ENCODE peak calls at places on chromosome 21, in ten cellular contexts. L is mesenchymal stem cell, O is IMR-90, C is A549, F is PC-3, S is H9, K is neuronal stem cell, J is GM23338, B is mammary epithelial cell, Q is K562. H is an unnamed sample.

GRCh38 chr21:23977971-23978370 is 1629.3 kb downstream of the MRPL39 start:
- DNase-seq in L (no peak), O (no peak), C (no peak), F (no peak), S (no peak), K (no peak), J (no peak), B (no peak), Q (no peak), H (no peak)

GRCh38 chr21:14918542-14918941 is 146.3 kb downstream of the NRIP1 start:
- DNase-seq in L (no peak), O (no peak), C (no peak), F (no peak), S (no peak), K (no peak), J (no peak), B (no peak), Q (peak; percentile 11), H (no peak)

GRCh38 chr21:27070881-27071670 is 104.2 kb upstream of the ADAMTS5 start:
- DNase-seq in L (no peak), O (peak; percentile 31), C (no peak), F (no peak), S (no peak), K (no peak), J (no peak), B (no peak), Q (no peak), H (no peak)

GRCh38 chr21:23853796-23854379 is 1753.4 kb downstream of the MRPL39 start:
- DNase-seq in L (no peak), O (peak; percentile 31), C (peak; percentile 1), F (peak; percentile 63), S (no peak), K (peak; percentile 6), J (peak; percentile 45), B (no peak), Q (peak; percentile 64), H (peak; percentile 64)

GRCh38 chr21:25870084-25870483 is 135.3 kb downstream of the GABPA start:
- DNase-seq in L (no peak), O (no peak), C (no peak), F (no peak), S (no peak), K (no peak), J (no peak), B (no peak), Q (no peak), H (no peak)

GRCh38 chr21:46585191-46585953 is 19.5 kb downstream of the S100B start:
- DNase-seq in L (no peak), O (no peak), C (no peak), F (no peak), S (no peak), K (no peak), J (no peak), B (peak; percentile 45), Q (no peak), H (no peak)

GRCh38 chr21:16541366-16541765 is 811.6 kb downstream of the USP25 start:
- DNase-seq in L (no peak), O (no peak), C (no peak), F (no peak), S (no peak), K (no peak), J (no peak), B (no peak), Q (no peak), H (no peak)

GRCh38 chr21:46211786-46212720 is 16.5 kb downstream of the LSS start:
- DNase-seq in L (no peak), O (no peak), C (no peak), F (peak; percentile 43), S (no peak), K (no peak), J (no peak), B (peak; percentile 62), Q (no peak), H (no peak)

GRCh38 chr21:36718951-36719501 is 20.1 kb downstream of the SIM2 start:
- DNase-seq in L (no peak), O (no peak), C (no peak), F (peak; percentile 95), S (no peak), K (no peak), J (no peak), B (peak; percentile 36), Q (peak; percentile 56), H (no peak)

GRCh38 chr21:31283025-31283424 is 61.0 kb downstream of the TIAM1 start:
- DNase-seq in L (no peak), O (no peak), C (no peak), F (no peak), S (no peak), K (no peak), J (no peak), B (no peak), Q (no peak), H (no peak)

GRCh38 chr21:45525153-45525909 is 16.9 kb downstream of the SLC19A1 start:
- DNase-seq in L (no peak), O (no peak), C (no peak), F (no peak), S (no peak), K (no peak), J (no peak), B (no peak), Q (no peak), H (no peak)

GRCh38 chr21:33978585-33978984 is 63.0 kb upstream of the ATP5PO start:
- DNase-seq in L (no peak), O (no peak), C (no peak), F (no peak), S (no peak), K (no peak), J (no peak), B (no peak), Q (no peak), H (no peak)
- H3K4me2 ChIP-seq in L (no peak overlapping the region), O (no peak overlapping the region), C (no peak overlapping the region), F (no peak overlapping the region), S (no peak overlapping the region), K (no peak overlapping the region), J (no peak overlapping the region), B (no peak overlapping the region), Q (no peak overlapping the region), H (no peak overlapping the region)

GRCh38 chr21:29371464-29371863 is 72.7 kb downstream of the BACH1 start:
- DNase-seq in L (no peak), O (no peak), C (no peak), F (no peak), S (no peak), K (no peak), J (no peak), B (no peak), Q (no peak), H (no peak)

GRCh38 chr21:29377266-29377665 is 78.5 kb downstream of the BACH1 start:
- DNase-seq in L (no peak), O (no peak), C (no peak), F (no peak), S (no peak), K (no peak), J (no peak), B (no peak), Q (no peak), H (no peak)

GRCh38 chr21:29372063-29372802 is 73.5 kb downstream of the BACH1 start:
- DNase-seq in L (peak; percentile 84), O (peak; percentile 84), C (peak; percentile 75), F (peak; percentile 87), S (peak; percentile 56), K (peak; percentile 71), J (peak; percentile 92), B (peak; percentile 52), Q (peak; percentile 91), H (peak; percentile 94)

GRCh38 chr21:29376556-29376955 is 77.8 kb downstream of the BACH1 start:
- DNase-seq in L (peak; percentile 42), O (no peak), C (peak; percentile 42), F (peak; percentile 59), S (peak; percentile 84), K (no peak), J (peak; percentile 80), B (no peak), Q (peak; percentile 73), H (peak; percentile 88)

GRCh38 chr21:29374481-29374880 is 75.8 kb downstream of the BACH1 start:
- DNase-seq in L (no peak), O (no peak), C (no peak), F (no peak), S (no peak), K (no peak), J (no peak), B (no peak), Q (no peak), H (no peak)
- H3K4me2 ChIP-seq in L (no peak overlapping the region), O (no peak overlapping the region), C (no peak overlapping the region), F (no peak overlapping the region), S (no peak overlapping the region), K (no peak overlapping the region), J (no peak overlapping the region), B (no peak overlapping the region), Q (no peak overlapping the region), H (no peak overlapping the region)

DNA sequence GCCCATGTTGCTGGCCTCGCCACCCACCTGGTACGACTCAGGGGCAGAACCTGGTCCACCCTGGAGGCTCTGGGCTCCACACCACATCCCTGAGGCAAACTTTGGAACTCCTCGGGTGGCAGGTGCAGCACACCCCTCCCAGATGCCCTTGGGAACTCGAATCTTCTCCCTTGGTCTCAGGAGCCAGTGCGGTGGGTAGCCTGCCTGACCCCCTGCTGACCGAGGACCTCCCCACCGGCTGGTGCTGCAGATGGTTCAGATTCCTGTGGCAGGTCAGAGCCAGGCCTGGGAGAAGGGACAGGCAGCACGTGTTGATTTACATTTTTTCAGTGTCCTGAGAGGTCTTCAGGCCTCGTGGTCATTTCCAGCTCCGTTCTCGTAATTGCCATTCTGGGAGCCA is 6.3 kb upstream of the CFAP410 start:
- DNase-seq in L (no peak), O (no peak), C (no peak), F (no peak), S (no peak), K (no peak), J (no peak), B (no peak), Q (no peak), H (no peak)
- H3K4me2 ChIP-seq in L (no peak overlapping the region), O (no peak overlapping the region), C (no peak overlapping the region), F (no peak overlapping the region), S (no peak overlapping the region), K (no peak overlapping the region), J (no peak overlapping the region), B (no peak overlapping the region), Q (no peak overlapping the region), H (no peak overlapping the region)

GRCh38 chr21:42097860-42098259 is 26.7 kb downstream of the UMODL1 start:
- DNase-seq in L (peak; percentile 100), O (peak; percentile 99), C (peak; percentile 84), F (peak; percentile 96), S (no peak), K (no peak), J (no peak), B (peak; percentile 94), Q (peak; percentile 16), H (no peak)
- H3K4me2 ChIP-seq in L (peak overlapping the region; percentile 41), O (peak overlapping the region; percentile 41), C (peak overlapping the region; percentile 51), F (peak overlapping the region; percentile 66), S (no peak overlapping the region), K (no peak overlapping the region), J (no peak overlapping the region), B (peak overlapping the region; percentile 26), Q (no peak overlapping the region), H (no peak overlapping the region)

DNA sequence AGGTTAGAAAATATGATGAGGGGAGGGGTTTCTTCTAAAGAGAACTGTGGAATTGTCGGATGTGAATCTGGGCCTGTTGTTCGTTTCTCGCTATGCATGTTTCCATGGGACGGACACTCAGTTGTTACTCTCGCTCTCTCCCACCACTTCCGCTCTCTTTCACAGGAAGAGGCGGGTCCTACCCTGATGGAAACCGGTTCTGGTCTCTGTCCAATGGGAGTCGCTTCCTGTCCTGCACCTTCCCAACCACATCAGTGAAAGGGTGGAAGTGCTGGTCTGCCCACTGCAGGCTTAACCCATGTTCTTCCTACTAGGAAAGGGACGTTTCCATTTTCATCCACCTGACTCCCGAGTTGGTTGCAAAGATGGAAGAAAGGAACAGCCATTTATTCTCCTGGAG is 119.4 kb downstream of the KCNJ15 start:
- DNase-seq in L (no peak), O (no peak), C (no peak), F (no peak), S (no peak), K (no peak), J (no peak), B (no peak), Q (no peak), H (no peak)
- H3K4me2 ChIP-seq in L (no peak overlapping the region), O (no peak overlapping the region), C (no peak overlapping the region), F (no peak overlapping the region), S (no peak overlapping the region), K (no peak overlapping the region), J (no peak overlapping the region), B (no peak overlapping the region), Q (no peak overlapping the region), H (no peak overlapping the region)

H was measured in Karpas-422.